ENCODE peak calls at places on chromosome 4, in six cellular contexts. One of them, this sample, is unnamed.
A peak's percentile ranks its signal among the peaks of the same experiment; 100 is the strongest.

GRCh38 chr4:75327804-75328512 is 186.2 kb downstream of the RCHY1 start:
- DNase-seq in lower leg skin: peak; percentile 18
- DNase-seq in IMR-90: no peak
- DNase-seq in right atrium auricular region: peak; percentile 66
- DNase-seq in H1: no peak
- DNase-seq in fibroblast of the aortic adventitia: no peak
- DNase-seq in this sample: no peak

GRCh38 chr4:40848981-40849380 is 99.2 kb downstream of the NSUN7 start:
- DNase-seq in fibroblast of the aortic adventitia: peak; percentile 23
- DNase-seq in H1: no peak
- DNase-seq in IMR-90: peak; percentile 37
- DNase-seq in right atrium auricular region: no peak
- DNase-seq in lower leg skin: no peak
- DNase-seq in this sample: no peak

GRCh38 chr4:13588954-13589353 is 38.6 kb downstream of the BOD1L1 start:
- DNase-seq in lower leg skin: no peak
- DNase-seq in IMR-90: no peak
- DNase-seq in fibroblast of the aortic adventitia: no peak
- DNase-seq in right atrium auricular region: no peak
- DNase-seq in H1: no peak
- DNase-seq in this sample: no peak

GRCh38 chr4:32986236-32986635 is 2266.1 kb downstream of the PCDH7 start:
- DNase-seq in fibroblast of the aortic adventitia: no peak
- DNase-seq in IMR-90: no peak
- DNase-seq in right atrium auricular region: no peak
- DNase-seq in lower leg skin: no peak
- DNase-seq in H1: no peak
- DNase-seq in this sample: no peak

GRCh38 chr4:1274871-1275270 is 14.8 kb upstream of the MAEA start:
- DNase-seq in right atrium auricular region: no peak
- DNase-seq in lower leg skin: no peak
- DNase-seq in IMR-90: no peak
- DNase-seq in H1: no peak
- DNase-seq in fibroblast of the aortic adventitia: no peak
- DNase-seq in this sample: no peak

GRCh38 chr4:126592088-126592487 is 1040.7 kb upstream of the INTU start:
- DNase-seq in IMR-90: peak; percentile 28
- DNase-seq in right atrium auricular region: no peak
- DNase-seq in fibroblast of the aortic adventitia: peak; percentile 26
- DNase-seq in lower leg skin: no peak
- DNase-seq in H1: no peak
- DNase-seq in this sample: peak; percentile 61

GRCh38 chr4:25448379-25449109 is 71.5 kb downstream of the ANAPC4 start:
- DNase-seq in fibroblast of the aortic adventitia: peak; percentile 62
- DNase-seq in IMR-90: peak; percentile 42
- DNase-seq in right atrium auricular region: no peak
- DNase-seq in H1: no peak
- DNase-seq in lower leg skin: no peak
- DNase-seq in this sample: peak; percentile 40

GRCh38 chr4:152036626-152037025 is 275.8 kb upstream of the GATB start:
- DNase-seq in right atrium auricular region: no peak
- DNase-seq in H1: no peak
- DNase-seq in IMR-90: peak; percentile 47
- DNase-seq in fibroblast of the aortic adventitia: peak; percentile 87
- DNase-seq in lower leg skin: no peak
- DNase-seq in this sample: no peak

GRCh38 chr4:37188100-37188499 is 56.4 kb upstream of the NWD2 start:
- DNase-seq in fibroblast of the aortic adventitia: no peak
- DNase-seq in IMR-90: no peak
- DNase-seq in right atrium auricular region: no peak
- DNase-seq in H1: peak; percentile 9
- DNase-seq in lower leg skin: no peak
- DNase-seq in this sample: peak; percentile 78

GRCh38 chr4:3715251-3716033 is 50.7 kb upstream of the ADRA2C start:
- DNase-seq in fibroblast of the aortic adventitia: no peak
- DNase-seq in right atrium auricular region: no peak
- DNase-seq in H1: no peak
- DNase-seq in IMR-90: no peak
- DNase-seq in lower leg skin: no peak
- DNase-seq in this sample: no peak

GRCh38 chr4:112280657-112281056 is 5.0 kb downstream of the TIFA start:
- DNase-seq in IMR-90: no peak
- DNase-seq in lower leg skin: no peak
- DNase-seq in fibroblast of the aortic adventitia: no peak
- DNase-seq in right atrium auricular region: no peak
- DNase-seq in H1: no peak
- DNase-seq in this sample: no peak

GRCh38 chr4:8371251-8371995 is 69.1 kb downstream of the ACOX3 start:
- DNase-seq in H1: no peak
- DNase-seq in right atrium auricular region: no peak
- DNase-seq in fibroblast of the aortic adventitia: no peak
- DNase-seq in IMR-90: no peak
- DNase-seq in lower leg skin: no peak
- DNase-seq in this sample: no peak

GRCh38 chr4:23034726-23035125 is 342.0 kb downstream of the GBA3 start:
- DNase-seq in lower leg skin: no peak
- DNase-seq in H1: no peak
- DNase-seq in fibroblast of the aortic adventitia: no peak
- DNase-seq in right atrium auricular region: no peak
- DNase-seq in IMR-90: no peak
- DNase-seq in this sample: no peak

GRCh38 chr4:119116925-119117900 is 18.4 kb upstream of the MYOZ2 start:
- DNase-seq in fibroblast of the aortic adventitia: peak; percentile 43
- DNase-seq in lower leg skin: no peak
- DNase-seq in IMR-90: no peak
- DNase-seq in H1: no peak
- DNase-seq in right atrium auricular region: no peak
- DNase-seq in this sample: no peak

GRCh38 chr4:139746430-139746829 is 80.8 kb downstream of the MGST2 start:
- DNase-seq in IMR-90: no peak
- DNase-seq in H1: no peak
- DNase-seq in lower leg skin: no peak
- DNase-seq in right atrium auricular region: peak; percentile 18
- DNase-seq in fibroblast of the aortic adventitia: no peak
- DNase-seq in this sample: peak; percentile 25

GRCh38 chr4:96295143-96295763 is 455.4 kb downstream of the PDHA2 start:
- DNase-seq in H1: no peak
- DNase-seq in fibroblast of the aortic adventitia: no peak
- DNase-seq in lower leg skin: no peak
- DNase-seq in IMR-90: no peak
- DNase-seq in right atrium auricular region: no peak
- DNase-seq in this sample: no peak

GRCh38 chr4:86939737-86940141 is 4.9 kb downstream of the AFF1 start:
- DNase-seq in right atrium auricular region: no peak
- DNase-seq in lower leg skin: no peak
- DNase-seq in H1: no peak
- DNase-seq in IMR-90: no peak
- DNase-seq in fibroblast of the aortic adventitia: no peak
- DNase-seq in this sample: no peak

GRCh38 chr4:42612898-42613297 is 44.0 kb downstream of the ATP8A1 start:
- DNase-seq in fibroblast of the aortic adventitia: no peak
- DNase-seq in lower leg skin: no peak
- DNase-seq in right atrium auricular region: no peak
- DNase-seq in IMR-90: no peak
- DNase-seq in H1: no peak
- DNase-seq in this sample: no peak

GRCh38 chr4:169268951-169269781 is 1.6 kb downstream of the SH3RF1 start:
- DNase-seq in lower leg skin: no peak
- DNase-seq in IMR-90: peak; percentile 87
- DNase-seq in H1: no peak
- DNase-seq in right atrium auricular region: no peak
- DNase-seq in fibroblast of the aortic adventitia: peak; percentile 93
- DNase-seq in this sample: no peak

DNA sequence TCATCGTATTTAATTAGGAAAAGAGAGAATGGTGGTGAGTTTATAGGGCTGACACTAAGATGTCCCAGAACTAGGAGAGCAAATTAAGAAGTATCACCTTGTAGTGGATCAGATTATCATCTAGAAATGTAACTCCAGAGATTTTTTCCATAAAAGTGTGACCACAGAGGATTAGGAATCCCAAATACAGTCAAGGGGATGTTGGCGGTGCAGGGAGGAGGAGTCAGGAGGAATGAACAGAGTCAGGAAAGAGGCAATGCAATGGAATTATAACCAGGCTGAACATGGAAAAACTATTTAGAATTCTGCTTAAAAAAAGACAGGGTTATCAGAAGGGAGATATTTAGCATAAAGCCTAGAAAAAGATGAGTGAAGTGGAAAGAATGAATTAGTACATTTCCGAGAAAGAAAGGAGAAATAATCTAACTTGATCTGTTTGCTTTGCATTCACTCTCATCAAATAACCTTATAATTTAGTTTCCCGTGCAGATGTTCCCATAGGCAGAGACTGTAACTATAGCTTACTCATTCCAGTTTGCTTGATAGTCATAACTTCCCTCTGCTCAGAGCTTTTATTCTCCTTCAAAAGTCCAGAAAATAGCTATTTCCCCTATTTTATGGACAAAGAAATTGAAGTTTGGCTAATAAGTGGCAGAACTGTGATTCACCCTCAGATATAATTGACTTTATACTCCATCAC is 56.4 kb downstream of the SCFD2 start:
- DNase-seq in fibroblast of the aortic adventitia: peak; percentile 31
- DNase-seq in IMR-90: no peak
- DNase-seq in H1: no peak
- DNase-seq in lower leg skin: no peak
- DNase-seq in right atrium auricular region: no peak
- DNase-seq in this sample: no peak
- TF ChIP-seq CTCF in fibroblast of the aortic adventitia: no peak
- TF ChIP-seq CTCF in IMR-90: no peak
- TF ChIP-seq CTCF in H1: no peak
- TF ChIP-seq CTCF in lower leg skin: no peak
- TF ChIP-seq CTCF in right atrium auricular region: no peak
- TF ChIP-seq CTCF in this sample: no peak

GRCh38 chr4:30952526-30953219 is 232.5 kb downstream of the PCDH7 start:
- DNase-seq in IMR-90: no peak
- DNase-seq in fibroblast of the aortic adventitia: no peak
- DNase-seq in H1: no peak
- DNase-seq in right atrium auricular region: no peak
- DNase-seq in lower leg skin: no peak
- DNase-seq in this sample: no peak

GRCh38 chr4:30946288-30946687 is 226.1 kb downstream of the PCDH7 start:
- DNase-seq in H1: no peak
- DNase-seq in right atrium auricular region: no peak
- DNase-seq in lower leg skin: no peak
- DNase-seq in fibroblast of the aortic adventitia: no peak
- DNase-seq in IMR-90: no peak
- DNase-seq in this sample: no peak

GRCh38 chr4:30948653-30949052 is 228.5 kb downstream of the PCDH7 start:
- DNase-seq in H1: no peak
- DNase-seq in right atrium auricular region: no peak
- DNase-seq in IMR-90: peak; percentile 58
- DNase-seq in lower leg skin: no peak
- DNase-seq in fibroblast of the aortic adventitia: peak; percentile 90
- DNase-seq in this sample: no peak

GRCh38 chr4:30953799-30954198 is 233.6 kb downstream of the PCDH7 start:
- DNase-seq in right atrium auricular region: no peak
- DNase-seq in fibroblast of the aortic adventitia: no peak
- DNase-seq in lower leg skin: no peak
- DNase-seq in IMR-90: no peak
- DNase-seq in H1: no peak
- DNase-seq in this sample: no peak

DNA sequence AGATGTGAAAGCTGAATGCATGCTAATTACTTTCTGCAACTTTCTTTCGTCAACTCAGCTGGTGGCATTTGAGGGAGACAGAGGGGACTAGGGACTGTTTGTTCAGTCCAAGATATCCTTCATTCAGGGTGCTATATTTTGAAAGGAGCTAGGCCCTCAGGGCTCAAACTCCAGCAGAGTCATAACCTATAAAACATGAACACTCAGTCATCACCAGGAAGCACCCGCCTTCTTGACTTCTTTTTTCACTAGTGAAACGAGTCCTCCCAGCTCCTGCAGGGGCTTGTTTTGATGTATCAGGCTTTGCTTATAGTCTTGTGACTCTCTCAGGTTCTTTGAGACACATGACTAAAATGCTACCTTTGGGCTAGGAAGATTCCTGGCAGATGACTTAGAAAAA is 230.6 kb downstream of the PCDH7 start:
- DNase-seq in right atrium auricular region: no peak
- DNase-seq in H1: no peak
- DNase-seq in IMR-90: no peak
- DNase-seq in lower leg skin: peak; percentile 80
- DNase-seq in fibroblast of the aortic adventitia: no peak
- DNase-seq in this sample: no peak
- TF ChIP-seq CTCF in right atrium auricular region: no peak
- TF ChIP-seq CTCF in H1: no peak
- TF ChIP-seq CTCF in IMR-90: no peak
- TF ChIP-seq CTCF in lower leg skin: no peak
- TF ChIP-seq CTCF in fibroblast of the aortic adventitia: no peak
- TF ChIP-seq CTCF in this sample: no peak

GRCh38 chr4:76947369-76947768 is 2.2 kb upstream of the SEPTIN11 start:
- DNase-seq in lower leg skin: no peak
- DNase-seq in H1: no peak
- DNase-seq in right atrium auricular region: no peak
- DNase-seq in IMR-90: no peak
- DNase-seq in fibroblast of the aortic adventitia: peak; percentile 53
- DNase-seq in this sample: no peak

GRCh38 chr4:76950052-76950845 is 697 bp downstream of the SEPTIN11 start:
- DNase-seq in IMR-90: no peak
- DNase-seq in right atrium auricular region: no peak
- DNase-seq in fibroblast of the aortic adventitia: peak; percentile 49
- DNase-seq in H1: no peak
- DNase-seq in lower leg skin: peak; percentile 36
- DNase-seq in this sample: peak; percentile 35

GRCh38 chr4:76949293-76950051 is at the start of gene SEPTIN11:
- DNase-seq in H1: peak; percentile 62
- DNase-seq in lower leg skin: peak; percentile 89
- DNase-seq in right atrium auricular region: peak; percentile 94
- DNase-seq in fibroblast of the aortic adventitia: peak; percentile 94
- DNase-seq in IMR-90: peak; percentile 93
- DNase-seq in this sample: peak; percentile 96

GRCh38 chr4:76950846-76951321 is 1.3 kb downstream of the SEPTIN11 start:
- DNase-seq in fibroblast of the aortic adventitia: peak; percentile 57
- DNase-seq in lower leg skin: no peak
- DNase-seq in H1: no peak
- DNase-seq in right atrium auricular region: no peak
- DNase-seq in IMR-90: peak; percentile 52
- DNase-seq in this sample: peak; percentile 73

GRCh38 chr4:76948441-76949292 is 885 bp upstream of the SEPTIN11 start:
- DNase-seq in IMR-90: peak; percentile 76
- DNase-seq in fibroblast of the aortic adventitia: peak; percentile 62
- DNase-seq in lower leg skin: peak; percentile 67
- DNase-seq in H1: no peak
- DNase-seq in right atrium auricular region: peak; percentile 85
- DNase-seq in this sample: peak; percentile 82
- TF ChIP-seq CTCF in IMR-90: peak; percentile 25
- TF ChIP-seq CTCF in fibroblast of the aortic adventitia: no peak
- TF ChIP-seq CTCF in lower leg skin: no peak
- TF ChIP-seq CTCF in H1: no peak
- TF ChIP-seq CTCF in right atrium auricular region: peak; percentile 41
- TF ChIP-seq CTCF in this sample: no peak

DNA sequence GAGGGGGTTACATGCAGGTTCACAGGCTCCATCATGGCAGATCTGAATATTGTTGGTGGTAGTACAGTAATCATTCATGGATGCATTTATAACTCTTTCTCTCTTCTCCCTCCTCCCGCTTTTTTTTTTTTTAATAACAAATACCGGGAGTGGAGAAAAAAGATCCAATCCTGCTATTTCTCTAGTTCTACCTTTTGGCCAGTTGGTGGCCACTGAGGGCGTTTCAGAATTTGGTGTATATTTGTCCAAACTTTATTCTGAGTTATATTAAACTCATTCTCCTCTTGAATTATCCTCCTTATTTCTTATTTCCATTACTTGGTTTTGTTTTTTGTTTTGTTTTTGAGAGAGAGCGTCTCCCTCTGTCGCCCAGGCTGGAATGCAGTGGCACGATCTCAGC is 74.8 kb downstream of the HMGB2 start:
- DNase-seq in lower leg skin: no peak
- DNase-seq in right atrium auricular region: no peak
- DNase-seq in fibroblast of the aortic adventitia: no peak
- DNase-seq in IMR-90: no peak
- DNase-seq in H1: no peak
- DNase-seq in this sample: no peak
- TF ChIP-seq CTCF in lower leg skin: no peak
- TF ChIP-seq CTCF in right atrium auricular region: no peak
- TF ChIP-seq CTCF in fibroblast of the aortic adventitia: peak; percentile 31
- TF ChIP-seq CTCF in IMR-90: peak; percentile 4
- TF ChIP-seq CTCF in H1: no peak
- TF ChIP-seq CTCF in this sample: peak; percentile 40